ENCODE peak calls at places on chromosomes 12 and 14, in nine cellular contexts. G is WTC11; B is nephron progenitor cell; M is CD4-positive, alpha-beta T cell; X is foreskin fibroblast; R is ovary; F is cardiac fibroblast; N is IMR-90; K is fibroblast of mammary gland. A is an unnamed sample.

GRCh38 chr14:99273025-99273723 is 1.2 kb upstream of the BCL11B start:
- DNase-seq in R (no peak), G (peak; percentile 75), B (peak; percentile 67), X (no peak), K (no peak), F (no peak), M (no peak), N (no peak), A (no peak)

GRCh38 chr12:48788852-48789775 is at the start of gene ADCY6:
- DNase-seq in M (no peak), X (peak; percentile 56), R (peak; percentile 83), F (peak; percentile 58), N (peak; percentile 70), B (peak; percentile 81), K (peak; percentile 60), G (peak; percentile 80), A (peak; percentile 90)

GRCh38 chr14:75053396-75054289 is 2.4 kb upstream of the MLH3 start:
- DNase-seq in R (no peak), F (no peak), K (peak; percentile 78), M (no peak), B (no peak), G (no peak), N (no peak), X (peak; percentile 69), A (no peak)

GRCh38 chr12:19018302-19018980 is 111.1 kb upstream of the PLEKHA5 start:
- DNase-seq in M (no peak), N (peak; percentile 90), K (peak; percentile 83), F (peak; percentile 81), G (no peak), R (no peak), B (no peak), X (peak; percentile 74), A (no peak)

GRCh38 chr12:22477166-22477893 is 67.0 kb downstream of the C2CD5 start:
- DNase-seq in N (peak; percentile 85), F (peak; percentile 96), M (no peak), K (peak; percentile 80), X (peak; percentile 85), B (no peak), G (no peak), R (no peak), A (no peak)

GRCh38 chr12:32448581-32448980 is 49.2 kb downstream of the FGD4 start:
- DNase-seq in G (no peak), X (no peak), R (no peak), F (peak; percentile 59), K (peak; percentile 19), N (peak; percentile 51), M (no peak), B (no peak), A (no peak)

GRCh38 chr12:53325539-53326061 is 4.2 kb upstream of the AAAS start:
- DNase-seq in M (peak; percentile 10), F (no peak), X (no peak), K (peak; percentile 6), B (peak; percentile 54), N (no peak), R (peak; percentile 64), G (peak; percentile 46), A (no peak)

GRCh38 chr12:51389302-51389999 is 1.8 kb downstream of the GALNT6 start:
- DNase-seq in M (no peak), K (peak; percentile 50), B (no peak), G (no peak), F (peak; percentile 32), X (peak; percentile 59), N (peak; percentile 93), R (peak; percentile 15), A (no peak)

GRCh38 chr14:28382460-28383220 is 383.9 kb upstream of the FOXG1 start:
- DNase-seq in X (peak; percentile 26), R (no peak), M (no peak), B (no peak), K (peak; percentile 87), F (peak; percentile 87), G (no peak), N (no peak), A (no peak)

GRCh38 chr12:19945559-19946485 is 422.5 kb upstream of the PDE3A start:
- DNase-seq in R (no peak), G (no peak), X (peak; percentile 45), B (no peak), K (peak; percentile 72), M (no peak), N (peak; percentile 57), F (peak; percentile 80), A (no peak)

DNA sequence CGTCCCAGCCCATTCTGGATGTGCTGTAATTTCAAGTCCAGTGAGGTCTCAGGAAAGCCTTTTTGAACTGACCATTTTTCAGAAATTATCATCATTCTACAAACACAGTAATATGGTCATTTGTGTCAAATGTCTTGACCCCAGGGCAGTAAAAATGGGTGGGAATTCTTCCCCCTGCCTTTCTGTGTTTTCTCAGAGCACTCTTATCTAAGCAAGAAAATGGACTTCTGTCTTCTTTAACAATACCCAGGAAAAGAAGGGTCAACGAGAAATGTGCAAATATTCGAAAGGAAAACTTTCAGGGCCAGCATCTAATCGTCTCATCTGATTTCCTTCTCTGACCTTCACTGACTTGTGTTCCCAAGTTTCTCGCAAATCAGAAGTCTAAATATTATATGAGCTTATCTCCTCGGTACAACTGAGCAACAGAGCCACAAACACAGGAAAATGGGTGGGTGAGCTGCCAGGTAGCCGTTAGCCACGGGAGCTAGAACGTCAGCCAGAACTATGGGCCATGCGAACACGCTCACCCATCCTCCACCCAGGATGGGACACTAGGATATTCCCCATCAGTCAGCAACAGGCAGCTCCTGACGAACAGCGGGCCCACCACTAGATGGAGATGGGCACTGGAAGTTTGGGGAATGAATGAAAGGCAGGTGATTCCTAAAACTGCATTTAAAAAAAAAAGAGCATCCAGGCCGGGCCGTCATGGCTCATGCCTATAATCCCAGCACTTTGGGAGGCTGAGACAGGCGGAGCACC is 57.1 kb downstream of the VWF start:
- DNase-seq in X (no peak), M (no peak), R (no peak), B (peak; percentile 38), K (peak; percentile 49), G (peak; percentile 75), F (peak; percentile 41), N (peak; percentile 28), A (no peak)
- TF ChIP-seq CTCF in X (peak; percentile 23), M (no peak), R (no peak), B (peak; percentile 40), K (peak; percentile 46), G (no peak), F (peak; percentile 48), N (peak; percentile 39), A (peak; percentile 16)

DNA sequence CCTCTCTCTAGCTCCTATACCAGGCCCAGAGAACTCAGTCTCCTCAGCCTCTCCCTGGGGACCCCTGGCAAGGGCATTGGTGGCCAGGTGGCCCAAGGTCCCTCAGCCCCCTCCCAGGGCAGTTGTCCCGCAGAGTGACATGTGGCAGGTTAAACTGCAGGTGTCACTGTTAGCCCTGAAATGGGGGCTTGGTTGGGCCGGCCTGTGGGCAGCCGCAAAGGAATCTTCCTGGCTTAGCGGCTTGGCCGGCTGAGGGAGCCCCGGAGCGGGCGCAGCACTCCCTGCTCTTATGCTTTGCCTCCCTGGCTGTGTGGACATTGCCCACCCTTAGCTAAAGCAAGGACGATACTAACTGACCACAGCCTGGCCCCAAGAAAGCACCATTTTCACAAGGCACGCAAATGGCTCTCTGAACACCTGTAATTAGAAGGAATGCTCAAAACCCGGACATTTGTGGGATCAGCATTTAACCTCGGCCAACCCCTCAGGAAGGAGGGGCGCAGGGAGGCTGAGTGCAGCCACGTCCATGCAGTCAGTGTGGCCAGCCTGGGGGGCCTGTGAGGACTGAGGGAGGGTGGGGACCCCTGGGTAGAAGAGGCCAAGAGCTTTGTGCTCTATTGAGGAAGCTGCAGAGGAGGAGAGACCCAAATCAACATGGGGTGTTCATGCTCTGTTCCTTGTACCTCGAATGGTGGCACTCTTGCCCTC is 82.2 kb downstream of the PAPOLA start:
- DNase-seq in N (no peak), R (no peak), M (no peak), B (peak; percentile 79), K (peak; percentile 15), F (peak; percentile 20), X (no peak), G (peak; percentile 86), A (peak; percentile 68)
- TF ChIP-seq CTCF in N (no peak), R (no peak), M (no peak), B (peak; percentile 81), K (peak; percentile 14), F (no peak), X (no peak), G (peak; percentile 49), A (peak; percentile 87)

GRCh38 chr12:112684742-112685141 is 106.8 kb upstream of the RPH3A start:
- DNase-seq in K (no peak), R (no peak), X (no peak), F (no peak), N (no peak), G (no peak), B (no peak), M (no peak), A (no peak)
- TF ChIP-seq CTCF in K (no peak), R (no peak), X (no peak), F (no peak), N (no peak), G (no peak), B (no peak), M (no peak), A (no peak)

GRCh38 chr12:111173391-111174282 is 195.3 kb downstream of the PHETA1 start:
- DNase-seq in F (no peak), G (no peak), B (no peak), M (no peak), N (no peak), K (no peak), R (no peak), X (no peak), A (no peak)

GRCh38 chr12:111171832-111172231 is 197.1 kb downstream of the PHETA1 start:
- DNase-seq in F (no peak), N (no peak), G (no peak), R (no peak), M (no peak), K (no peak), B (no peak), X (no peak), A (no peak)

GRCh38 chr12:111175404-111175803 is 193.5 kb downstream of the PHETA1 start:
- DNase-seq in M (no peak), G (no peak), X (no peak), K (no peak), R (no peak), B (no peak), N (no peak), F (no peak), A (no peak)

GRCh38 chr12:111171334-111171733 is 197.6 kb downstream of the PHETA1 start:
- DNase-seq in N (no peak), K (no peak), M (no peak), B (no peak), F (no peak), X (no peak), G (no peak), R (no peak), A (no peak)

DNA sequence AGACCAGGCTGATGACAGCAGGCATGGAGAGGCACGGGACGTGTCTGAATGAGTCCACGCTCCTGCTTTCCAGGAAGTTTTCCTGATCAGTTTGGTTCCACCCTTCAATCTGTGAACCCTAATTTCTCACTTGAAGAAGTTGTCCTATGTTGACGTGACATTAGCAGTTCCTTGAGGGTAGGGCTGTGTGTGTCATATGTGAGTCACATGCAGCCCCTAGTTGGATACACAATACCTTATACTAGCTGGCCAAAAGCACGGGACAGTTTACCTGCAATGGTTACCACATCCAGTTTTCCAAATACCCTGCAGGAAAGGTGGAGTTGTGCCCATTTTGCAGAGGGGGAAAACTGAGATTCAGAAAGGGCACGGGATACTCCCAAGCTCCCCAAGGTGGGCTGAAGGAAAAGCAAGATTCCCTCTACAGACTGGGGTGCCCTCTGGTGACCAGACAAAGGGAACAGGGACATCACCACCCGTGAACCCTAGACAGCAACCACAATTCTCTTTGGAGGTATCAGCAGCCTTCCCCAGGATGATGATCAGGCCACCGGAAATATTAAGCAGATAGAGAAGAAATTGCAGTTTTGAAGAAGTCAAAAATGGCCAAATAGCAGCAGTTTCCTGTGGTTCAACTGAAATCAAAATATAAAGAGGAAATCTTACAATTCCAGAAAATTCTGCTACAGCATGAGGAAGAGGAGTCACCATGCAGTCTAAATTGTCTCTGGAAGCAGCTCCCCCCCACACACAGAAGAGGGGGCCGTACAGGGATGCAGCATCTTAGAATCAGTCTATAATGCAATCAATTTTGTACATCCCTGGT is 194.4 kb downstream of the PHETA1 start:
- DNase-seq in X (no peak), R (no peak), K (no peak), M (no peak), F (peak; percentile 2), G (peak; percentile 24), B (no peak), N (no peak), A (no peak)
- TF ChIP-seq CTCF in X (no peak), R (no peak), K (peak; percentile 4), M (peak; percentile 30), F (peak; percentile 17), G (no peak), B (no peak), N (no peak), A (peak; percentile 35)